ENCODE peak calls at places on chromosomes 6 and 20, in seven cellular contexts. G, T, D, A, B, R and I are unnamed samples.

GRCh38 chr6:5541751-5542432 is 280.6 kb downstream of the FARS2 start:
- DNase-seq in D (peak; percentile 74), R (no peak), A (no peak), G (no peak), T (no peak), B (peak; percentile 80), I (no peak)

GRCh38 chr20:63574829-63575720 is 1.0 kb upstream of the HELZ2 start:
- DNase-seq in B (no peak), T (no peak), D (no peak), A (no peak), G (no peak), R (no peak), I (no peak)

GRCh38 chr6:91098006-91098405 is 511.1 kb upstream of the MAP3K7 start:
- DNase-seq in G (no peak), R (no peak), T (no peak), D (no peak), A (no peak), B (no peak), I (no peak)

GRCh38 chr6:36118550-36119107 is 11.7 kb upstream of the MAPK13 start:
- DNase-seq in A (peak; percentile 61), D (no peak), T (no peak), R (no peak), B (peak; percentile 48), G (no peak), I (no peak)

GRCh38 chr6:105363100-105363754 is 39.7 kb downstream of the PREP start:
- DNase-seq in A (no peak), T (no peak), D (peak; percentile 32), R (no peak), G (no peak), B (peak; percentile 33), I (no peak)

GRCh38 chr20:51083447-51083846 is 60.5 kb upstream of the KCNG1 start:
- DNase-seq in A (no peak), D (no peak), R (no peak), B (no peak), G (no peak), T (no peak), I (no peak)

GRCh38 chr6:130575971-130576370 is 210.2 kb downstream of the TMEM200A start:
- DNase-seq in A (no peak), B (no peak), D (no peak), G (no peak), R (no peak), T (no peak), I (no peak)

GRCh38 chr6:112269165-112269564 is 14.8 kb upstream of the LAMA4 start:
- DNase-seq in T (no peak), A (no peak), G (no peak), D (peak; percentile 38), B (no peak), R (no peak), I (no peak)

GRCh38 chr20:36145877-36146707 is 8.4 kb upstream of the EPB41L1 start:
- DNase-seq in T (no peak), R (no peak), B (no peak), G (peak; percentile 45), A (peak; percentile 78), D (no peak), I (no peak)

GRCh38 chr20:63895202-63895885 is 418 bp downstream of the DNAJC5 start:
- DNase-seq in B (no peak), D (no peak), A (no peak), G (peak; percentile 22), T (no peak), R (no peak), I (no peak)

GRCh38 chr20:8631271-8631670 is 437.6 kb upstream of the PLCB4 start:
- DNase-seq in R (no peak), G (no peak), T (no peak), A (no peak), B (no peak), D (no peak), I (no peak)

GRCh38 chr20:32485126-32485769 is 99.9 kb downstream of the NOL4L start:
- DNase-seq in A (peak; percentile 72), D (peak; percentile 90), B (peak; percentile 60), G (peak; percentile 87), R (peak; percentile 60), T (peak; percentile 70), I (no peak)

GRCh38 chr6:47663462-47664216 is 34.7 kb upstream of the ADGRF4 start:
- DNase-seq in G (no peak), R (no peak), A (no peak), B (peak; percentile 46), D (peak; percentile 72), T (no peak), I (no peak)

GRCh38 chr20:36538026-36538764 is 3.1 kb upstream of the MYL9 start:
- DNase-seq in D (no peak), G (no peak), B (no peak), T (no peak), A (no peak), R (no peak), I (no peak)

GRCh38 chr6:47464052-47464451 is 13.5 kb upstream of the CD2AP start:
- DNase-seq in B (peak; percentile 24), T (no peak), D (no peak), A (no peak), G (no peak), R (no peak), I (no peak)

GRCh38 chr20:51272392-51272791 is 249.5 kb upstream of the KCNG1 start:
- DNase-seq in A (no peak), D (no peak), B (no peak), R (no peak), T (no peak), G (no peak), I (no peak)

GRCh38 chr6:165263-165662 is 127.0 kb upstream of the DUSP22 start:
- DNase-seq in G (no peak), A (no peak), R (no peak), B (no peak), D (no peak), T (no peak), I (no peak)

GRCh38 chr6:1965596-1966224 is 279.7 kb downstream of the GMDS start:
- DNase-seq in A (no peak), D (no peak), R (no peak), B (no peak), G (no peak), T (no peak), I (no peak)

GRCh38 chr6:78492351-78493010 is 374.9 kb upstream of the IRAK1BP1 start:
- DNase-seq in D (no peak), T (no peak), R (no peak), B (peak; percentile 54), A (no peak), G (no peak), I (no peak)

GRCh38 chr20:60242836-60243520 is 284.8 kb downstream of the CDH26 start:
- DNase-seq in B (peak; percentile 75), A (no peak), D (no peak), T (no peak), R (no peak), G (no peak), I (no peak)

GRCh38 chr20:32089637-32090330 is 19.7 kb upstream of the TM9SF4 start:
- DNase-seq in A (no peak), D (peak; percentile 91), G (no peak), T (no peak), R (no peak), B (no peak), I (no peak)

GRCh38 chr6:56400273-56400672 is 152.9 kb upstream of the COL21A1 start:
- DNase-seq in A (no peak), G (no peak), R (no peak), D (no peak), B (no peak), T (no peak), I (no peak)

GRCh38 chr20:47573586-47573985 is 71.9 kb downstream of the NCOA3 start:
- DNase-seq in B (no peak), D (peak; percentile 25), G (no peak), A (no peak), T (no peak), R (no peak), I (no peak)

GRCh38 chr20:46060975-46061374 is 28.8 kb downstream of the NCOA5 start:
- DNase-seq in B (no peak), A (no peak), D (no peak), R (no peak), T (no peak), G (peak; percentile 3), I (no peak)

GRCh38 chr6:108068618-108069017 is 5.9 kb downstream of the OSTM1 start:
- DNase-seq in R (no peak), B (no peak), T (no peak), G (no peak), A (no peak), D (no peak), I (no peak)
- TF ChIP-seq CTCF in R (no peak), B (no peak), T (no peak), G (no peak), A (no peak), D (no peak), I (no peak)

DNA sequence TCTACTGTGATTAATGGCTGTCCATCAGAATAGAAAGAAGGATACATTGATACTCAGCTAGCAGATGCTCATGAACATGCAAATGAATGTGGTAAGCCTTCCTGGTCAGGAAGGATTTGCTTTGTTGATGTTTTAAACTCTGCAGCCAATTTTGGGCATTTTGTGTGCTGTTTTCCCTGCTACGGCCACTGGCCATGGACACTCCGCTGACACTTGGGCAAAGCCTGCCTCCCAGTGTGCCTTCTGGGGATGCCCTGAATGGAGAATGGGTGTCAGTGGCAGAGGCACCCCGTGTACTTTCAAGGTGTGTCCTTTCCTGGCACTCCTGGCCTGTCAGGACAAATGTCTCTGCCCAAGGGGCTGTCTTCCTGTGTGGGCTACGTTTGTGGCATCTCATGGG is 113.1 kb downstream of the SOBP start:
- DNase-seq in T (no peak), B (no peak), D (no peak), G (no peak), A (peak; percentile 15), R (no peak), I (no peak)
- TF ChIP-seq CTCF in T (no peak), B (no peak), D (no peak), G (no peak), A (peak; percentile 28), R (no peak), I (no peak)

GRCh38 chr6:146027586-146028249 is 1.1 kb upstream of the GRM1 start:
- DNase-seq in B (no peak), T (no peak), A (peak; percentile 63), G (no peak), R (no peak), D (peak; percentile 61), I (no peak)
- TF ChIP-seq CTCF in B (no peak), T (no peak), A (peak; percentile 65), G (peak; percentile 14), R (peak; percentile 28), D (peak; percentile 38), I (no peak)

DNA sequence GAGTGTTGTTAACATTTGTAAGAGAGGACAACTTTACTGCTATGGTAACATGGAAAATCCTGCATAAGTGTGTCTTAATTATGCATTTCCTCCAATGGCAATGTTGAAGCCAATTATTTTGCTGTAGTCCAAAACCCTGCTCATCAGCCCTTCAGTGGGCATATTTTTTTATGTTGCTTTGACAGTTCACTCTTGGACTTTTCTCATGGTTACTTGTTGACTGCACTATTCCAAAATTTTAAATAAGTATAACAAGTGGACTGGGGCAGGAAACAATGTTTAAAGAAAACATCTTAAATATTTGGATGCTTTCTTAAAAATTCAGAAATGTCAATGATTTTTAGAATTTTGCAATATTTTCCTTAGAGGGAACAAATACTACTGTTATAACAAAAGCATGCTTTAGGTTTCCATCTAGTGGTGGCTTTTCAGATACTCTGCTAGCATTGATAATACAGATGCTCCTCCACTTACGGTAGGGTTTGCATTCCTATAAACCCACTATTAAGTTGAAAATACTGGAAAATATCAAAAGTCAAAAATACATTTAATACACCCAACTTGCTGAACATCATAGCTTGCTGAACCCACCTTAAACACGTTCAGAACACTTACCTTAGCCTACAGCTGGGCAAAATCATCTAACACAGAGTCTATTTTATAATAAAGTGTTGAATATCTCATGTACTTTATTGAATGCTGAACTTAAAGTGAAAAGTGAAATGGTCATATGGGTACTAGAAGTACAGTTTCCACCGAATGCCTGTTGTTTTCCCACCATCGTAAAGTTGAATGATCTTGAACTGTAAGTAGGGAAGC is 86.4 kb downstream of the ADGRG6 start:
- DNase-seq in R (no peak), T (no peak), B (peak; percentile 16), D (peak; percentile 73), A (no peak), G (peak; percentile 41), I (no peak)
- TF ChIP-seq CTCF in R (peak; percentile 74), T (peak; percentile 56), B (peak; percentile 70), D (peak; percentile 76), A (peak; percentile 18), G (peak; percentile 77), I (no peak)